ENCODE peak calls at places on chromosome 10, in ten cellular contexts. X, N, P, R, I, J, D, O, M and U are unnamed samples.

GRCh38 chr10:132770061-132771021 is 15.6 kb downstream of the NKX6-2 start:
- DNase-seq in I (no peak), P (no peak), D (no peak), R (no peak), O (no peak), X (no peak), N (no peak), J (no peak), M (no peak), U (no peak)

GRCh38 chr10:79947083-79947415 is 1.9 kb downstream of the SFTPD start:
- DNase-seq in P (no peak), M (no peak), X (no peak), I (no peak), N (no peak), O (no peak), D (no peak), J (no peak), R (no peak), U (no peak)

GRCh38 chr10:102627141-102627445 is 17.2 kb upstream of the TRIM8 start:
- DNase-seq in I (no peak), R (no peak), X (no peak), D (no peak), J (no peak), N (no peak), O (no peak), P (no peak), M (no peak), U (no peak)

GRCh38 chr10:53434413-53434812 is 661.8 kb upstream of the MBL2 start:
- DNase-seq in M (no peak), N (no peak), R (no peak), I (no peak), P (no peak), J (no peak), O (no peak), D (no peak), X (no peak), U (no peak)

GRCh38 chr10:113987805-113988204 is 55.9 kb upstream of the ADRB1 start:
- DNase-seq in O (no peak), R (no peak), J (no peak), N (no peak), M (no peak), I (no peak), D (no peak), X (no peak), P (no peak), U (no peak)

GRCh38 chr10:70432101-70432500 is 9.4 kb downstream of the NODAL start:
- DNase-seq in R (no peak), I (no peak), J (no peak), D (no peak), X (no peak), N (no peak), P (no peak), M (no peak), O (peak; percentile 14), U (no peak)

GRCh38 chr10:89550509-89550908 is 15.1 kb upstream of the SLC16A12 start:
- DNase-seq in N (no peak), I (no peak), J (no peak), O (no peak), R (no peak), X (no peak), M (no peak), D (no peak), P (no peak), U (no peak)

GRCh38 chr10:88555190-88555894 is 27.8 kb downstream of the RNLS start:
- DNase-seq in M (no peak), J (no peak), X (no peak), N (no peak), R (no peak), O (no peak), D (no peak), P (no peak), I (no peak), U (no peak)

GRCh38 chr10:21926949-21927348 is 76.6 kb downstream of the DNAJC1 start:
- DNase-seq in M (no peak), N (peak; percentile 86), P (no peak), I (peak; percentile 71), X (no peak), J (no peak), R (no peak), D (peak; percentile 76), O (peak; percentile 17), U (no peak)

GRCh38 chr10:88819290-88819689 is 16.8 kb downstream of the LIPM start:
- DNase-seq in P (no peak), N (no peak), J (no peak), X (no peak), M (no peak), I (no peak), O (no peak), D (no peak), R (no peak), U (no peak)

GRCh38 chr10:61828034-61828433 is 73.5 kb upstream of the ARID5B start:
- DNase-seq in J (no peak), X (no peak), M (no peak), I (no peak), N (no peak), O (no peak), P (no peak), R (no peak), D (no peak), U (no peak)

GRCh38 chr10:69641261-69641980 is 11.4 kb downstream of the FAM241B start:
- DNase-seq in O (no peak), X (no peak), D (no peak), J (no peak), N (no peak), I (no peak), P (no peak), R (no peak), M (no peak), U (no peak)

GRCh38 chr10:80599424-80599847 is 61.7 kb downstream of the SH2D4B start:
- DNase-seq in D (no peak), N (no peak), I (peak; percentile 62), X (peak; percentile 48), J (no peak), M (peak; percentile 58), R (peak; percentile 25), P (no peak), O (peak; percentile 90), U (peak; percentile 76)

GRCh38 chr10:128324058-128324457 is 197.8 kb upstream of the MKI67 start:
- DNase-seq in P (no peak), X (no peak), J (no peak), R (no peak), M (no peak), D (no peak), O (peak; percentile 83), I (no peak), N (no peak), U (no peak)

GRCh38 chr10:129888784-129889616 is 75.1 kb downstream of the EBF3 start:
- DNase-seq in R (peak; percentile 23), P (no peak), J (peak; percentile 19), N (no peak), X (no peak), D (no peak), M (peak; percentile 47), O (peak; percentile 80), I (peak; percentile 2), U (peak; percentile 74)

GRCh38 chr10:75596930-75597629 is 165.7 kb downstream of the LRMDA start:
- DNase-seq in O (peak; percentile 24), M (no peak), D (no peak), J (no peak), P (no peak), I (no peak), R (no peak), X (no peak), N (no peak), U (no peak)

GRCh38 chr10:75592888-75593643 is 161.6 kb downstream of the LRMDA start:
- DNase-seq in R (no peak), P (no peak), N (no peak), I (peak; percentile 5), J (no peak), X (no peak), D (no peak), O (no peak), M (no peak), U (no peak)

GRCh38 chr10:75592014-75592842 is 160.8 kb downstream of the LRMDA start:
- DNase-seq in D (no peak), J (no peak), O (no peak), X (no peak), R (no peak), M (no peak), N (no peak), I (peak; percentile 10), P (no peak), U (no peak)

GRCh38 chr10:75589895-75590654 is 158.7 kb downstream of the LRMDA start:
- DNase-seq in M (no peak), P (no peak), D (no peak), I (no peak), N (no peak), J (no peak), X (no peak), O (no peak), R (no peak), U (no peak)

GRCh38 chr10:75593690-75594556 is 162.5 kb downstream of the LRMDA start:
- DNase-seq in N (no peak), M (no peak), I (no peak), R (no peak), J (no peak), D (no peak), O (peak; percentile 54), P (no peak), X (no peak), U (no peak)
- TF ChIP-seq CTCF in N (peak; percentile 57), M (peak; percentile 54), I (no peak), R (no peak), J (no peak), D (no peak), O (peak; percentile 63), P (no peak), X (peak; percentile 16), U (no peak)

GRCh38 chr10:5470062-5470751 is 29.2 kb downstream of the CALML5 start:
- DNase-seq in O (no peak), J (no peak), I (no peak), X (no peak), D (no peak), P (no peak), R (peak; percentile 16), N (no peak), M (no peak), U (no peak)
- TF ChIP-seq CTCF in O (no peak), J (no peak), I (no peak), X (no peak), D (no peak), P (no peak), R (no peak), N (no peak), M (no peak), U (no peak)

GRCh38 chr10:95350212-95350829 is 59.5 kb upstream of the PDLIM1 start:
- DNase-seq in M (no peak), P (no peak), I (no peak), O (no peak), J (no peak), R (no peak), N (no peak), X (no peak), D (no peak), U (no peak)
- TF ChIP-seq CTCF in M (no peak), P (no peak), I (no peak), O (no peak), J (no peak), R (no peak), N (no peak), X (no peak), D (no peak), U (no peak)

DNA sequence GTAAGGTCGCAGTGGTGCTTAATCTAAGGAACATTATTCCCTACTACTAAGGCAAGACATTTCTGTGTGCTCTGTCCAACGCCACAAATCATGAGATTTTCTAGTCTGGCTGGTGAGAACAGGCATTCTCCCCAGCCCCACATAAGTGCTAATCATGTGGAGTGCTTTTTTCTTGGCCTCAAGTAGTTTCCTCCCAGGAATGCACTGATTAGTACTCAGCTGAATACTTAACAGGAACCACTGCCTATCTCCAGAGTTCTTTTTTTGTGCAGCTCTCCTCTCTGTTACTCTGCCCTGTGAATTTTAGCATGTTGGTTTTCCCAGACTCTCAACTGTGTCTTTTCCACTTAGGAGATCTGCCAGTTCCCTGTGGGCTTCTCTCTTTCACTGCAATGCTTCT is 1098.5 kb upstream of the LRRTM3 start:
- DNase-seq in P (no peak), I (no peak), O (peak; percentile 5), N (no peak), X (no peak), M (no peak), R (no peak), J (no peak), D (no peak), U (no peak)
- TF ChIP-seq CTCF in P (no peak), I (no peak), O (no peak), N (no peak), X (no peak), M (no peak), R (no peak), J (no peak), D (no peak), U (no peak)